ENCODE peak calls at places on chromosomes 2 and 18, in four cellular contexts. A is ovary, H is A549, E is suprapubic skin. V is an unnamed sample.

GRCh38 chr18:9707381-9708056 is 582 bp upstream of the RAB31 start:
- DNase-seq in A (no peak), H (no peak), E (peak; percentile 71), V (peak; percentile 86)

GRCh38 chr18:26406294-26406693 is 142.1 kb downstream of the KCTD1 start:
- DNase-seq in H (no peak), E (no peak), A (no peak), V (no peak)

GRCh38 chr2:26463252-26464207 is 14.4 kb downstream of the OTOF start:
- DNase-seq in A (no peak), E (peak; percentile 51), H (no peak), V (no peak)

GRCh38 chr2:164558450-164558849 is 62.8 kb downstream of the GRB14 start:
- DNase-seq in E (no peak), A (no peak), H (no peak), V (no peak)

GRCh38 chr2:53787255-53787910 is 539 bp downstream of the ERLEC1 start:
- DNase-seq in E (no peak), A (no peak), H (peak; percentile 9), V (no peak)

GRCh38 chr2:240850756-240851077 is 17.9 kb upstream of the AGXT start:
- DNase-seq in A (no peak), H (no peak), E (no peak), V (no peak)

GRCh38 chr18:56785006-56785405 is 133.8 kb downstream of the WDR7 start:
- DNase-seq in E (no peak), H (no peak), A (no peak), V (no peak)

GRCh38 chr2:30266051-30266621 is 34.8 kb downstream of the LBH start:
- DNase-seq in H (no peak), E (no peak), A (no peak), V (no peak)

GRCh38 chr18:54946149-54946581 is 13.1 kb downstream of the CCDC68 start:
- DNase-seq in A (no peak), E (no peak), H (peak; percentile 66), V (no peak)

DNA sequence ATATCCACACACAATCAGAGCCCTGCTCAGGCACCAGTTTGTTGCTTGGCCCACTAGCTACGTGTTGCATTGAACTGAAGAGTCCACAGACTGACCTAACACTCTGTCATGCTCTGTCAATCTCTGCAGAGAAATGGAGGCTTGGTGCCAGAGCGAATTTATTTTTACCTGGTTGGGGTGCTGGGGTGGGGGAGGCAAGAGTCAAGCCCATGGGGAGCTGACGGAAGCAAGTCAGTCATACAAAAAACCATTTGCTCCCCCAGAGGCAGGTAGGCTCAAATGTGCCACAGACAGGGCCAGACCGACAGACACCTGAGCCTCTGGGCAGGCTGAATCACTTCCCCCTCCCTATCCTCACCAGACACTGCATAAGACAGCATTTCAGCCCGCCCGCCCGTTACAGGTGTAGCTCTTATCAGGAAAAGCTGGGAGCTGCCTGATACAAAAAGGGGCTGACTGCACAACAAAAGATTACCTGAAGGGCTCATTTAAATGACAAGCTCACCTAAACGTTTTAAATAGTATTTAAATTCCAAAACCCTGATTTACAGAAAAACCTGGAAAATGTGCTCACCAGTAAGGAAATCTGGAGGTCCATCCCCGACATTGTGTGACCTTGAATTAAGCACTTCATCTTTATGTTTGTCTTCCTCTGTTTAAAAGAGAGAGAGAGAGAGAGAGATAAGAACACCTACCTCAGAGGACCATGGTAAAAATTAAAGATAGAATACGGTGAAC is 2.1 kb upstream of the PCBP1 start:
- DNase-seq in A (peak; percentile 44), H (no peak), E (peak; percentile 65), V (peak; percentile 85)
- TF ChIP-seq POLR2A in A (no peak), H (no peak), E (no peak), V (no peak)

GRCh38 chr2:183752571-183752970 is 628.3 kb downstream of the NUP35 start:
- DNase-seq in H (no peak), A (no peak), E (no peak), V (no peak)
- TF ChIP-seq CTCF in H (no peak), A (no peak), E (no peak), V (no peak)

GRCh38 chr2:73069041-73069854 is 2.3 kb downstream of the SFXN5 start:
- DNase-seq in A (no peak), E (no peak), H (no peak), V (no peak)

GRCh38 chr2:73072416-73072815 is 904 bp upstream of the SFXN5 start:
- DNase-seq in E (no peak), H (no peak), A (no peak), V (no peak)

GRCh38 chr2:73071452-73072399 is at the start of gene SFXN5:
- DNase-seq in E (peak; percentile 97), H (peak; percentile 94), A (peak; percentile 93), V (peak; percentile 94)

GRCh38 chr2:73069855-73070650 is 1.5 kb downstream of the SFXN5 start:
- DNase-seq in E (no peak), H (no peak), A (no peak), V (no peak)

GRCh38 chr2:73070651-73071451 is 661 bp downstream of the SFXN5 start:
- DNase-seq in A (peak; percentile 97), E (peak; percentile 98), H (peak; percentile 97), V (peak; percentile 100)
- TF ChIP-seq POLR2A in A (no peak), E (no peak), H (peak; percentile 48), V (no peak)

GRCh38 chr2:1538663-1539062 is 125.4 kb downstream of the TPO start:
- DNase-seq in H (peak; percentile 71), A (no peak), E (no peak), V (no peak)
- TF ChIP-seq CTCF in H (no peak), A (no peak), E (peak; percentile 24), V (no peak)

DNA sequence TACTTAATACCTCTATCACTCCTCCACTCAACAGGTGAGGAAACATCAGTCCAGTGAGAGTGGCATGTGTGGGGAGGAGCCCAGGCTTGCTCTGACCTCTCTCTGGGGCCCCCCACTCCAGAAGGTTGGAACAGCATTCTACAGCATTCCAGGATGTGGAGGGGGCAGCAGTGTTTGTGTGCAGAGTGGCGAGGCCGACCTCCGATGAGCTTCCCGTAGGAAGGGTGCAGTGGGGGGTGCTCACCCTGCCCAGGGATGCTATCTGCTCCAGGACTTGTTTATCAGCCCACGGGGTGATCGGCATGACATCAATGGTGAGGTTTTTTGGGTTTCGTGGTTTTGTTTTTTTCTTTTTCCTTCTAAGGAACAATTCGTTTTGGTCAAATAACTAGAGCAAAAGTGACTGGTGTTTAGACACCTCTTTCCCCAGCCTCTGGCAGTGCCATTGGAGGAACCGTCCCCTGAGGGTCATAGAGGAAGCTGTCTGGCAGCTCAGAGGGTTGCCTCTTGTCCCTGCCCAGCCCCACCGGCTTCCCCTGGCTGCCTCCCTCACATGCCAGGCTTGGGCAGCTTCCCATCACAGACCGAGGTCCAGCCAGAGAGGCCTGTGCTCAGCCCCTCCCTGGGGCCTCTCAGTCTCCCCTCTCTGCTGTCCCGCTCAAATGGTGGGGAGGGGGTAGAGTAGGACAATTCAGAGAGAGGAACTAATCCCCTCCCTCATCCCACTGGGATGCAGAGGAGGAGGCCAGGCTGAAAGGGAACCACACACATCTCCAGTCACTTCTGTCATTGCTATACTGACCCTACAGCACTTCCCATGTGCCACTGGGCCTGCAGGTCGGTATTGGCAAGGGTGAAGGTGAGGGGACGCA is 96.5 kb downstream of the ZFP36L2 start:
- DNase-seq in A (no peak), H (no peak), E (no peak), V (peak; percentile 58)
- TF ChIP-seq POLR2A in A (no peak), H (no peak), E (no peak), V (no peak)